ENCODE peak calls at places on chromosomes 11 and 22, in nine cellular contexts. One of them, this sample, is unnamed.

GRCh38 chr22:19848298-19849224 is 6.1 kb downstream of the GNB1L start:
- DNase-seq in HCT116: peak
- DNase-seq in IMR-90: no peak
- DNase-seq in heart left ventricle: no peak
- DNase-seq in Peyer's patch: peak
- DNase-seq in adrenal gland: peak
- DNase-seq in H1: no peak
- DNase-seq in transverse colon: peak
- DNase-seq in body of pancreas: peak
- DNase-seq in this sample: peak

GRCh38 chr11:27319065-27319464 is 44.0 kb downstream of the CCDC34 start:
- DNase-seq in body of pancreas: no peak
- DNase-seq in heart left ventricle: no peak
- DNase-seq in IMR-90: peak
- DNase-seq in HCT116: peak
- DNase-seq in adrenal gland: no peak
- DNase-seq in H1: no peak
- DNase-seq in Peyer's patch: no peak
- DNase-seq in transverse colon: no peak
- DNase-seq in this sample: no peak

GRCh38 chr22:49305215-49305965 is 522.3 kb downstream of the BRD1 start:
- DNase-seq in body of pancreas: peak
- DNase-seq in transverse colon: peak
- DNase-seq in HCT116: peak
- DNase-seq in heart left ventricle: peak
- DNase-seq in H1: peak
- DNase-seq in Peyer's patch: peak
- DNase-seq in IMR-90: no peak
- DNase-seq in adrenal gland: peak
- DNase-seq in this sample: peak

GRCh38 chr22:47548953-47549740 is 786.7 kb downstream of the TBC1D22A start:
- DNase-seq in transverse colon: no peak
- DNase-seq in IMR-90: no peak
- DNase-seq in HCT116: no peak
- DNase-seq in body of pancreas: no peak
- DNase-seq in heart left ventricle: no peak
- DNase-seq in adrenal gland: no peak
- DNase-seq in H1: no peak
- DNase-seq in Peyer's patch: no peak
- DNase-seq in this sample: peak

GRCh38 chr11:102144357-102145342 is 34.4 kb downstream of the YAP1 start:
- DNase-seq in body of pancreas: peak
- DNase-seq in IMR-90: peak
- DNase-seq in transverse colon: peak
- DNase-seq in HCT116: no peak
- DNase-seq in Peyer's patch: peak
- DNase-seq in adrenal gland: peak
- DNase-seq in heart left ventricle: peak
- DNase-seq in H1: no peak
- DNase-seq in this sample: no peak

GRCh38 chr11:91773090-91773489 is 451.5 kb upstream of the FAT3 start:
- DNase-seq in H1: peak
- DNase-seq in heart left ventricle: no peak
- DNase-seq in body of pancreas: no peak
- DNase-seq in transverse colon: no peak
- DNase-seq in HCT116: no peak
- DNase-seq in adrenal gland: no peak
- DNase-seq in Peyer's patch: no peak
- DNase-seq in IMR-90: no peak
- DNase-seq in this sample: no peak

GRCh38 chr11:74311352-74311926 is at the start of gene P4HA3:
- DNase-seq in IMR-90: peak
- DNase-seq in HCT116: peak
- DNase-seq in transverse colon: peak
- DNase-seq in H1: peak
- DNase-seq in body of pancreas: peak
- DNase-seq in adrenal gland: peak
- DNase-seq in Peyer's patch: peak
- DNase-seq in heart left ventricle: peak
- DNase-seq in this sample: peak

GRCh38 chr11:100908746-100909145 is 220.9 kb downstream of the PGR start:
- DNase-seq in H1: no peak
- DNase-seq in IMR-90: peak
- DNase-seq in body of pancreas: no peak
- DNase-seq in HCT116: no peak
- DNase-seq in Peyer's patch: no peak
- DNase-seq in heart left ventricle: no peak
- DNase-seq in adrenal gland: no peak
- DNase-seq in transverse colon: no peak
- DNase-seq in this sample: no peak

GRCh38 chr11:114892381-114893197 is 214.3 kb downstream of the NXPE2 start:
- DNase-seq in heart left ventricle: no peak
- DNase-seq in HCT116: no peak
- DNase-seq in H1: peak
- DNase-seq in Peyer's patch: no peak
- DNase-seq in IMR-90: no peak
- DNase-seq in body of pancreas: no peak
- DNase-seq in transverse colon: no peak
- DNase-seq in adrenal gland: peak
- DNase-seq in this sample: no peak

GRCh38 chr11:7904910-7905309 is 26.2 kb downstream of the OR10A6 start:
- DNase-seq in H1: no peak
- DNase-seq in adrenal gland: no peak
- DNase-seq in body of pancreas: no peak
- DNase-seq in transverse colon: no peak
- DNase-seq in Peyer's patch: no peak
- DNase-seq in IMR-90: peak
- DNase-seq in heart left ventricle: no peak
- DNase-seq in HCT116: no peak
- DNase-seq in this sample: no peak

GRCh38 chr22:21761994-21762680 is 26.5 kb upstream of the YPEL1 start:
- DNase-seq in H1: no peak
- DNase-seq in adrenal gland: no peak
- DNase-seq in transverse colon: no peak
- DNase-seq in HCT116: no peak
- DNase-seq in body of pancreas: no peak
- DNase-seq in Peyer's patch: no peak
- DNase-seq in IMR-90: no peak
- DNase-seq in heart left ventricle: no peak
- DNase-seq in this sample: no peak
- H3K27ac ChIP-seq in H1: no peak
- H3K27ac ChIP-seq in adrenal gland: no peak
- H3K27ac ChIP-seq in transverse colon: no peak
- H3K27ac ChIP-seq in HCT116: no peak
- H3K27ac ChIP-seq in body of pancreas: no peak
- H3K27ac ChIP-seq in Peyer's patch: no peak
- H3K27ac ChIP-seq in IMR-90: peak
- H3K27ac ChIP-seq in heart left ventricle: no peak
- H3K27ac ChIP-seq in this sample: no peak

GRCh38 chr11:57639321-57640067 is 10.2 kb downstream of the YPEL4 start:
- DNase-seq in IMR-90: peak
- DNase-seq in adrenal gland: no peak
- DNase-seq in heart left ventricle: no peak
- DNase-seq in body of pancreas: no peak
- DNase-seq in Peyer's patch: no peak
- DNase-seq in transverse colon: no peak
- DNase-seq in H1: peak
- DNase-seq in HCT116: no peak
- DNase-seq in this sample: peak
- TF ChIP-seq POLR2A in IMR-90: no peak
- TF ChIP-seq POLR2A in adrenal gland: no peak
- TF ChIP-seq POLR2A in heart left ventricle: no peak
- TF ChIP-seq POLR2A in body of pancreas: no peak
- TF ChIP-seq POLR2A in Peyer's patch: no peak
- TF ChIP-seq POLR2A in transverse colon: no peak
- TF ChIP-seq POLR2A in H1: peak
- TF ChIP-seq POLR2A in HCT116: no peak
- TF ChIP-seq POLR2A in this sample: no peak

GRCh38 chr11:118714816-118715215 is 35.4 kb upstream of the TREH start:
- DNase-seq in IMR-90: no peak
- DNase-seq in HCT116: no peak
- DNase-seq in heart left ventricle: no peak
- DNase-seq in H1: no peak
- DNase-seq in Peyer's patch: no peak
- DNase-seq in adrenal gland: no peak
- DNase-seq in body of pancreas: no peak
- DNase-seq in transverse colon: no peak
- DNase-seq in this sample: no peak
- H3K27ac ChIP-seq in IMR-90: no peak
- H3K27ac ChIP-seq in HCT116: no peak
- H3K27ac ChIP-seq in heart left ventricle: no peak
- H3K27ac ChIP-seq in H1: peak
- H3K27ac ChIP-seq in Peyer's patch: no peak
- H3K27ac ChIP-seq in adrenal gland: peak
- H3K27ac ChIP-seq in body of pancreas: no peak
- H3K27ac ChIP-seq in transverse colon: no peak
- H3K27ac ChIP-seq in this sample: no peak

GRCh38 chr11:325796-326591 is 5.3 kb upstream of the IFITM3 start:
- DNase-seq in H1: peak
- DNase-seq in adrenal gland: no peak
- DNase-seq in IMR-90: no peak
- DNase-seq in Peyer's patch: peak
- DNase-seq in HCT116: no peak
- DNase-seq in transverse colon: no peak
- DNase-seq in body of pancreas: no peak
- DNase-seq in heart left ventricle: no peak
- DNase-seq in this sample: no peak

GRCh38 chr11:326592-326841 is 5.9 kb upstream of the IFITM3 start:
- DNase-seq in Peyer's patch: no peak
- DNase-seq in body of pancreas: no peak
- DNase-seq in HCT116: no peak
- DNase-seq in adrenal gland: no peak
- DNase-seq in heart left ventricle: no peak
- DNase-seq in IMR-90: no peak
- DNase-seq in H1: peak
- DNase-seq in transverse colon: no peak
- DNase-seq in this sample: no peak

GRCh38 chr11:328012-328411 is 7.4 kb upstream of the IFITM3 start:
- DNase-seq in body of pancreas: no peak
- DNase-seq in H1: no peak
- DNase-seq in Peyer's patch: no peak
- DNase-seq in heart left ventricle: no peak
- DNase-seq in IMR-90: no peak
- DNase-seq in HCT116: no peak
- DNase-seq in transverse colon: no peak
- DNase-seq in adrenal gland: no peak
- DNase-seq in this sample: peak

GRCh38 chr11:327581-327923 is 6.9 kb upstream of the IFITM3 start:
- DNase-seq in Peyer's patch: no peak
- DNase-seq in H1: no peak
- DNase-seq in adrenal gland: no peak
- DNase-seq in body of pancreas: no peak
- DNase-seq in HCT116: no peak
- DNase-seq in IMR-90: no peak
- DNase-seq in transverse colon: no peak
- DNase-seq in heart left ventricle: no peak
- DNase-seq in this sample: no peak

GRCh38 chr11:326842-327580 is 6.4 kb upstream of the IFITM3 start:
- DNase-seq in H1: no peak
- DNase-seq in heart left ventricle: peak
- DNase-seq in adrenal gland: peak
- DNase-seq in transverse colon: peak
- DNase-seq in body of pancreas: peak
- DNase-seq in Peyer's patch: peak
- DNase-seq in HCT116: no peak
- DNase-seq in IMR-90: peak
- DNase-seq in this sample: peak
- TF ChIP-seq POLR2A in H1: no peak
- TF ChIP-seq POLR2A in heart left ventricle: no peak
- TF ChIP-seq POLR2A in adrenal gland: no peak
- TF ChIP-seq POLR2A in transverse colon: no peak
- TF ChIP-seq POLR2A in body of pancreas: no peak
- TF ChIP-seq POLR2A in Peyer's patch: no peak
- TF ChIP-seq POLR2A in HCT116: no peak
- TF ChIP-seq POLR2A in IMR-90: no peak
- TF ChIP-seq POLR2A in this sample: peak

GRCh38 chr11:57249384-57250319 is 12.6 kb upstream of the APLNR start:
- DNase-seq in body of pancreas: peak
- DNase-seq in heart left ventricle: peak
- DNase-seq in H1: peak
- DNase-seq in transverse colon: peak
- DNase-seq in HCT116: peak
- DNase-seq in IMR-90: peak
- DNase-seq in Peyer's patch: peak
- DNase-seq in adrenal gland: peak
- DNase-seq in this sample: peak
- H3K27ac ChIP-seq in body of pancreas: no peak
- H3K27ac ChIP-seq in heart left ventricle: no peak
- H3K27ac ChIP-seq in H1: no peak
- H3K27ac ChIP-seq in transverse colon: no peak
- H3K27ac ChIP-seq in HCT116: no peak
- H3K27ac ChIP-seq in IMR-90: no peak
- H3K27ac ChIP-seq in Peyer's patch: no peak
- H3K27ac ChIP-seq in adrenal gland: no peak
- H3K27ac ChIP-seq in this sample: no peak

This sample was measured in right lobe of liver.